ENCODE peak calls at places on chromosomes 7 and 10, in five cellular contexts. Z is tibial nerve, Q is hepatocyte, O is heart right ventricle, C is OCI-LY7. X is an unnamed sample.

GRCh38 chr10:116748041-116748440 is 5.7 kb upstream of the HSPA12A start:
- DNase-seq in Z (no peak), Q (peak; percentile 52), O (no peak), C (no peak), X (no peak)

GRCh38 chr10:6530211-6530840 is 49.8 kb downstream of the PRKCQ start:
- DNase-seq in Z (no peak), Q (no peak), O (no peak), C (no peak), X (peak; percentile 71)

GRCh38 chr7:41292457-41292856 is 410.4 kb downstream of the INHBA start:
- DNase-seq in Z (no peak), Q (no peak), O (no peak), C (no peak), X (no peak)

GRCh38 chr7:128876978-128877755 is 14.5 kb downstream of the ATP6V1F start:
- DNase-seq in Z (no peak), Q (no peak), O (no peak), C (no peak), X (no peak)

GRCh38 chr10:129861776-129862530 is 102.1 kb downstream of the EBF3 start:
- DNase-seq in Z (peak; percentile 55), Q (no peak), O (no peak), C (no peak), X (no peak)

GRCh38 chr7:1676550-1677071 is 6.5 kb downstream of the ELFN1 start:
- DNase-seq in Z (peak; percentile 3), Q (no peak), O (no peak), C (no peak), X (no peak)

GRCh38 chr10:102870221-102870620 is 951 bp downstream of the AS3MT start:
- DNase-seq in Z (no peak), Q (no peak), O (no peak), C (no peak), X (no peak)

GRCh38 chr10:46223064-46223480 is 63.7 kb upstream of the ANTXRL start:
- DNase-seq in Z (no peak), Q (no peak), O (no peak), C (peak; percentile 16), X (no peak)

GRCh38 chr10:69980672-69981071 is 72.0 kb upstream of the MACROH2A2 start:
- DNase-seq in Z (no peak), Q (no peak), O (no peak), C (no peak), X (no peak)

GRCh38 chr10:119539359-119539651 is 3.2 kb downstream of the RGS10 start:
- DNase-seq in Z (no peak), Q (no peak), O (no peak), C (no peak), X (no peak)

GRCh38 chr7:2106920-2107319 is 125.8 kb downstream of the MAD1L1 start:
- DNase-seq in Z (no peak), Q (peak; percentile 35), O (peak; percentile 53), C (no peak), X (no peak)

GRCh38 chr10:119517235-119518141 is 25.0 kb downstream of the RGS10 start:
- DNase-seq in Z (no peak), Q (no peak), O (no peak), C (peak; percentile 59), X (peak; percentile 38)

GRCh38 chr7:127819975-127820778 is 168.2 kb downstream of the SND1 start:
- DNase-seq in Z (no peak), Q (peak; percentile 61), O (no peak), C (no peak), X (peak; percentile 30)

GRCh38 chr10:8047452-8048280 is 6.8 kb upstream of the GATA3 start:
- DNase-seq in Z (no peak), Q (no peak), O (no peak), C (no peak), X (no peak)

GRCh38 chr10:130361351-130362105 is 225.3 kb downstream of the GLRX3 start:
- DNase-seq in Z (no peak), Q (no peak), O (no peak), C (no peak), X (no peak)

GRCh38 chr7:8443871-8444756 is 10.7 kb downstream of the NXPH1 start:
- DNase-seq in Z (no peak), Q (peak; percentile 46), O (no peak), C (no peak), X (no peak)

GRCh38 chr7:121620953-121621606 is 225.0 kb upstream of the FAM3C start:
- DNase-seq in Z (no peak), Q (no peak), O (no peak), C (no peak), X (no peak)

GRCh38 chr10:51867956-51868355 is 168.6 kb upstream of the CSTF2T start:
- DNase-seq in Z (no peak), Q (no peak), O (no peak), C (no peak), X (no peak)

GRCh38 chr7:80879849-80880248 is 39.0 kb downstream of the SEMA3C start:
- DNase-seq in Z (no peak), Q (no peak), O (peak; percentile 32), C (no peak), X (no peak)

GRCh38 chr7:98420966-98421612 is 20.2 kb upstream of the BAIAP2L1 start:
- DNase-seq in Z (no peak), Q (peak; percentile 92), O (no peak), C (peak; percentile 73), X (peak; percentile 48)

GRCh38 chr7:76281706-76282343 is 20.6 kb upstream of the HSPB1 start:
- DNase-seq in Z (no peak), Q (no peak), O (no peak), C (no peak), X (no peak)

GRCh38 chr10:112361951-112362770 is 11.8 kb upstream of the ACSL5 start:
- DNase-seq in Z (peak; percentile 37), Q (no peak), O (peak; percentile 71), C (no peak), X (no peak)

GRCh38 chr10:88129013-88129412 is 265.6 kb downstream of the PTEN start:
- DNase-seq in Z (no peak), Q (no peak), O (no peak), C (no peak), X (no peak)

GRCh38 chr10:44217274-44217820 is 167.6 kb downstream of the CXCL12 start:
- DNase-seq in Z (no peak), Q (no peak), O (no peak), C (no peak), X (no peak)

GRCh38 chr7:1458676-1459511 is at the start of gene MICALL2:
- DNase-seq in Z (peak; percentile 61), Q (peak; percentile 90), O (peak; percentile 74), C (peak; percentile 19), X (no peak)

GRCh38 chr10:129924375-129925085 is 39.5 kb downstream of the EBF3 start:
- DNase-seq in Z (no peak), Q (no peak), O (no peak), C (no peak), X (no peak)

GRCh38 chr10:116608683-116609594 is 11.8 kb upstream of the PNLIPRP2 start:
- DNase-seq in Z (no peak), Q (peak; percentile 21), O (no peak), C (no peak), X (no peak)

GRCh38 chr10:132111871-132112341 is 46.2 kb downstream of the JAKMIP3 start:
- DNase-seq in Z (no peak), Q (no peak), O (peak; percentile 1), C (no peak), X (no peak)

GRCh38 chr10:19811517-19811916 is 4.7 kb upstream of the PLXDC2 start:
- DNase-seq in Z (no peak), Q (peak; percentile 44), O (peak; percentile 41), C (no peak), X (no peak)

GRCh38 chr10:79004311-79004710 is 64.5 kb upstream of the ZMIZ1 start:
- DNase-seq in Z (no peak), Q (no peak), O (no peak), C (no peak), X (no peak)

GRCh38 chr10:14584643-14585042 is 190.1 kb downstream of the FAM107B start:
- DNase-seq in Z (no peak), Q (no peak), O (no peak), C (no peak), X (no peak)

DNA sequence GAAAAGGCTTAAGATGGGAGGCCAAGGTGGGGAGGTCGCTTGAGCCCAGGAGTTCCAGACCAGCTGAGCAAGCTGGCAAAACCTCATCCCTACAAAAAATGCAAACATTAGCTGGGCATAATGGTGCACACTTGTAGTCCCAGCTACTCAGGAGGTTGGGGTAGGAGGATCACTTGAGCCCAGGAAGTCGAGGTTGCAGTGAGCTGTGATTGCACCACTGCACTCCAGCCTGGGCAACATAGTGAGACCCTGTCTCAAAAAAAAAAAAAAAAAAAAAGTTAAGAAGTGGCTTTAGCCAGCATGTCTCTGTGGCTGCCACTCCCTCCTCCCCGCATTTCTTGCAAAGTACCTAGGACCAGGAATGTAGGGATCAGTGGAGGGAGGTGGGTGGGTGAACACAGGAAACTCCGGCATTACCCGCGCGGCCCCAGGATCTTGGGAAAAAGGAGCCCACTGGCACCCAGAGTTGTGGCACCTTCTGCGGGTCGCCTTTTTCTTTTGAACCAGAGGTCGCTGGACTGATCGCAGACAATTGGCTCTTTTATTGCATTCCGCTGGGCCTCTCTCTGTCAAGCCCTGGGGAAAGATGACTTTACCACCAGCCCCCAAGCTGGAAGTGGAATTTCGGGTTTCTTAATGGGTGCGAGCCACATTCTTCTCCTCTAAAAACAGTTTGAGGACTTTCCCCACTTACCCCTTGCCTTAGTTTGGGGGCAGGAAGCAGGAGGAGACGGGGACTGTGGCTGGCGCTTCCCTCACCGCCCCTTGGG is 3.5 kb downstream of the VGF start:
- DNase-seq in Z (no peak), Q (no peak), O (no peak), C (no peak), X (no peak)
- H3K4me3 ChIP-seq in Z (no peak overlapping the region), Q (no peak overlapping the region), O (no peak overlapping the region), C (no peak overlapping the region), X (no peak overlapping the region)

GRCh38 chr10:68424454-68425014 is 17.5 kb upstream of the RUFY2 start:
- DNase-seq in Z (no peak), Q (no peak), O (no peak), C (no peak), X (no peak)
- H3K4me3 ChIP-seq in Z (no peak overlapping the region), Q (no peak overlapping the region), O (no peak overlapping the region), C (no peak overlapping the region), X (no peak overlapping the region)

DNA sequence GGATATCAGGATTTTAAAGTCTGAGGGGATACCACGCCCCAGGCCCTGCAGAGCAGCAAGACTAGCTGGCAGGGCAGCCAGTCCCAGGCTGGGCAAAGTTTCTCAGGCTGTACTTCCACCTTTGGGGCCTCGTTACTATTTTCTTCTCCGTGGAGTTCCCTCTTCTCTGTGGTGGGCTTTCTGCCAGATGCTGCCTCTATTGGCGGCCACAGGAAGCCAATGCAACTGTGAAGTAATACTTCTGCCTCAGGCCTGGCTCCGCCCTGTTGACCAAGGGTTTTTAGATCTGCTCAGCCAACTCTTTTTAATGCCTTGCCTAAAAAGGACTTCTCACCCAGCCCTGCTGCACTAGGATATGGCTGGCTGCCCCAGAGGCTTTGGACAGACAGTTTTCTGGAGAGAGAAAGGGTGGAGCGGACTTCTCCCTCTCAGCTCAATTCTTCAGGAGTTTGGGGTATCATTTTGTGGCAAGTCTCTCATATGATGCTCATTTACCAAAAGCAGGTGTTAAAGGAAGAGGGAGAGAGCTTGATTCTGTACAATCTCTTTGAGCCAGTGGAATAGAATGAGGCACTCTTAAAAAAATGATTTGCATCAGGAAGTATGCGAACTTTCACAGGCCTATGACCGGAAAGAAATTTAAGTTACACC is 67.4 kb downstream of the HHEX start:
- DNase-seq in Z (peak; percentile 69), Q (peak; percentile 42), O (peak; percentile 86), C (peak; percentile 95), X (no peak)
- H3K4me3 ChIP-seq in Z (no peak overlapping the region), Q (no peak overlapping the region), O (no peak overlapping the region), C (peak overlapping the region; percentile 58), X (peak overlapping the region; percentile 33)

DNA sequence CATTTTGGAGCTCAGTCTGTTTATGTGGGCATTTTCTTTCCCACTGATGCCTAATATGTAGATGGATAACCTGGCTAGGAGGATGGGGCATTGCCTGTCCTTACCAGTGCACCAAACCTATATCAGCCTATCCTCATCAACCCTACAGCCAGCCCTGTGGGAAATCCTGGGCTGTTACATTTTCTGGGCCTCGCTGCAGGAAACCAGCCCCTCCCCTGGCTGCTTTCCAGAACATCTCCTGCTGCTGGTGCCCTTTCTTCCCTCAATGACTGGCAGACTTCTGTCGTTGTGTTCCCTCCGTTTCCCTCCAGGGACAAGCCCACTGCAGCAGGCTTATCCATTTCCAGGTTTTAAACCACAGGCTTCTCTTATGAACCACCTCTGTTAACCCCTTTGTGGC is 486.1 kb upstream of the COBL start:
- DNase-seq in Z (no peak), Q (no peak), O (no peak), C (no peak), X (no peak)
- H3K4me3 ChIP-seq in Z (no peak overlapping the region), Q (no peak overlapping the region), O (no peak overlapping the region), C (no peak overlapping the region), X (no peak overlapping the region)